ENCODE peak calls at places on chromosomes 12 and 14, in eight cellular contexts. X is left ventricle myocardium inferior, T is aorta, V is Caco-2, C is heart left ventricle, N is ovary, G is mucosa of descending colon, E is Peyer's patch. D is an unnamed sample.

GRCh38 chr12:7439579-7440505 is 4.1 kb downstream of the CD163L1 start:
- DNase-seq in V (peak; percentile 92), C (peak; percentile 71), N (no peak), G (peak; percentile 44), E (peak; percentile 59), T (peak; percentile 75), X (no peak), D (peak; percentile 71)

GRCh38 chr14:100321473-100322137 is 1.5 kb upstream of the SLC25A47 start:
- DNase-seq in T (no peak), E (no peak), C (peak; percentile 63), N (no peak), G (no peak), X (no peak), V (no peak), D (no peak)

GRCh38 chr12:96233941-96234461 is 39.8 kb downstream of the ELK3 start:
- DNase-seq in E (peak; percentile 66), X (peak; percentile 92), V (no peak), N (peak; percentile 85), C (peak; percentile 92), G (peak; percentile 64), T (peak; percentile 97), D (peak; percentile 35)

GRCh38 chr14:20477211-20477876 is 8.1 kb downstream of the PNP start:
- DNase-seq in N (no peak), X (peak; percentile 46), T (no peak), E (no peak), V (no peak), G (no peak), C (no peak), D (no peak)

GRCh38 chr12:89376844-89377243 is 24.5 kb upstream of the DUSP6 start:
- DNase-seq in V (no peak), X (no peak), T (no peak), E (no peak), G (no peak), N (no peak), C (no peak), D (no peak)

GRCh38 chr12:53586745-53587144 is 39.4 kb downstream of the ATF7 start:
- DNase-seq in T (no peak), V (no peak), E (no peak), C (no peak), N (no peak), X (no peak), G (no peak), D (no peak)

GRCh38 chr12:31265722-31266121 is 60.2 kb downstream of the SINHCAF start:
- DNase-seq in X (no peak), T (no peak), E (no peak), N (no peak), G (no peak), C (no peak), V (no peak), D (no peak)

GRCh38 chr14:20799955-20800544 is 2.6 kb downstream of the RNASE1 start:
- DNase-seq in X (peak; percentile 42), G (peak; percentile 18), N (no peak), V (peak; percentile 69), T (no peak), C (peak; percentile 67), E (no peak), D (peak; percentile 53)

GRCh38 chr12:44668443-44668842 is 207.7 kb downstream of the NELL2 start:
- DNase-seq in E (peak; percentile 31), C (no peak), V (no peak), N (no peak), G (no peak), T (peak; percentile 39), X (no peak), D (no peak)

GRCh38 chr14:21476526-21476924 is 234 bp downstream of the RAB2B start:
- DNase-seq in N (peak; percentile 80), C (peak; percentile 88), E (peak; percentile 94), G (peak; percentile 95), V (no peak), T (peak; percentile 97), X (peak; percentile 88), D (peak; percentile 93)

GRCh38 chr12:18430425-18431048 is 169.2 kb downstream of the PIK3C2G start:
- DNase-seq in T (no peak), G (peak; percentile 64), N (peak; percentile 11), C (no peak), E (no peak), X (peak; percentile 24), V (peak; percentile 78), D (peak; percentile 69)

GRCh38 chr12:116094475-116094874 is 183.0 kb downstream of the MED13L start:
- DNase-seq in X (no peak), V (no peak), E (no peak), G (no peak), C (no peak), T (no peak), N (no peak), D (no peak)

GRCh38 chr14:64912256-64912655 is 2.0 kb upstream of the CHURC1 start:
- DNase-seq in T (no peak), X (no peak), E (no peak), N (no peak), G (no peak), C (no peak), V (no peak), D (no peak)

GRCh38 chr14:77181603-77182437 is at the start of gene TMEM63C:
- DNase-seq in G (peak; percentile 73), E (peak; percentile 73), T (no peak), V (peak; percentile 90), N (no peak), C (no peak), X (no peak), D (peak; percentile 92)

GRCh38 chr12:80677994-80678393 is 29.4 kb upstream of the MYF6 start:
- DNase-seq in E (no peak), C (no peak), X (no peak), N (no peak), G (no peak), V (no peak), T (no peak), D (no peak)

GRCh38 chr14:34623506-34623905 is 6.4 kb downstream of the SNX6 start:
- DNase-seq in G (no peak), X (no peak), T (no peak), N (no peak), C (no peak), E (no peak), V (no peak), D (no peak)

GRCh38 chr14:68076451-68076850 is 256.9 kb downstream of the RAD51B start:
- DNase-seq in V (no peak), X (no peak), E (no peak), N (no peak), C (no peak), G (no peak), T (no peak), D (no peak)

GRCh38 chr14:98056946-98057345 is 1215.1 kb downstream of the BCL11B start:
- DNase-seq in V (no peak), X (no peak), G (no peak), T (no peak), C (no peak), N (no peak), E (no peak), D (no peak)

GRCh38 chr14:98062083-98062482 is 1209.9 kb downstream of the BCL11B start:
- DNase-seq in G (peak; percentile 7), V (no peak), C (no peak), T (no peak), N (no peak), X (no peak), E (no peak), D (peak; percentile 15)

DNA sequence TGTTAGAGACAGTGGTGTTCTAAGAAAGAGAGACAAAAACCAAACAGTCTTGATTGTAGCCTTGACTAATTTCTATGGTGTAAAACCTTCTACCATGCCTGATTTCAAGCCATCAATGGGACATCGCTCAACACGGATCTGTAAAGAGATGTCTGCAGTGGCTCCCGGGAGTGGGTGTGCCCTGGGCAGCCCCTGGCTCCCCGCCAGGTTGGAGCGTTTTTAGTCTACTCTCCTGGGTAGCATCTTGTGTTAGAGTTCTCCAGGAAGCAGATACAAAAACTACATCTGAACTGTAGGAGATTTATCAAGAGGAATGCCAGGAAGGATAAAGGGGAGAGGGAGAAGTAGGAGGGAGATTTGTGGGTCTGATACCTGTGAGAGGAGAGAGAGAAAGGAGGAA is 1212.9 kb downstream of the BCL11B start:
- DNase-seq in N (no peak), T (no peak), X (no peak), E (no peak), V (no peak), C (no peak), G (no peak), D (no peak)
- H3K9me3 ChIP-seq in N (no peaks in the 10 kb centered on the region), T (peaks cover 3% of the 10 kb centered on the region), X (no peaks in the 10 kb centered on the region), E (no peaks in the 10 kb centered on the region), V (no peaks in the 10 kb centered on the region), C (no peaks in the 10 kb centered on the region), G (no peaks in the 10 kb centered on the region), D (no peaks in the 10 kb centered on the region)

GRCh38 chr12:107564946-107565345 is 120.7 kb upstream of the PWP1 start:
- DNase-seq in T (no peak), V (no peak), X (no peak), E (no peak), N (no peak), G (peak; percentile 12), C (no peak), D (peak; percentile 30)
- H3K9me3 ChIP-seq in T (no peaks in the 10 kb centered on the region), V (no peaks in the 10 kb centered on the region), X (no peaks in the 10 kb centered on the region), E (no peaks in the 10 kb centered on the region), N (no peaks in the 10 kb centered on the region), G (no peaks in the 10 kb centered on the region), C (no peaks in the 10 kb centered on the region), D (no peaks in the 10 kb centered on the region)

GRCh38 chr12:9907769-9908168 is 24.4 kb downstream of the CLEC2A start:
- DNase-seq in C (no peak), G (no peak), X (no peak), T (no peak), E (no peak), V (no peak), N (no peak), D (no peak)
- H3K9me3 ChIP-seq in C (peaks cover 37% of the 10 kb centered on the region), G (peaks cover 25% of the 10 kb centered on the region), X (peaks cover 39% of the 10 kb centered on the region), T (peaks cover 8% of the 10 kb centered on the region), E (peaks cover 13% of the 10 kb centered on the region), V (peaks cover 19% of the 10 kb centered on the region), N (peaks cover 4% of the 10 kb centered on the region), D (no peaks in the 10 kb centered on the region)

GRCh38 chr14:104221071-104221625 is 82.8 kb downstream of the KIF26A start:
- DNase-seq in X (no peak), E (peak; percentile 41), C (peak; percentile 21), G (no peak), N (no peak), T (peak; percentile 62), V (no peak), D (no peak)

GRCh38 chr14:104218361-104219180 is 80.2 kb downstream of the KIF26A start:
- DNase-seq in V (no peak), E (peak; percentile 45), C (peak; percentile 53), G (no peak), X (peak; percentile 10), T (peak; percentile 68), N (no peak), D (no peak)

GRCh38 chr14:104220225-104221070 is 82.1 kb downstream of the KIF26A start:
- DNase-seq in N (no peak), E (peak; percentile 43), X (no peak), C (peak; percentile 29), T (peak; percentile 63), V (no peak), G (no peak), D (no peak)

GRCh38 chr14:104221636-104222375 is 83.4 kb downstream of the KIF26A start:
- DNase-seq in C (peak; percentile 63), T (peak; percentile 59), E (peak; percentile 39), G (no peak), V (no peak), X (no peak), N (no peak), D (no peak)

DNA sequence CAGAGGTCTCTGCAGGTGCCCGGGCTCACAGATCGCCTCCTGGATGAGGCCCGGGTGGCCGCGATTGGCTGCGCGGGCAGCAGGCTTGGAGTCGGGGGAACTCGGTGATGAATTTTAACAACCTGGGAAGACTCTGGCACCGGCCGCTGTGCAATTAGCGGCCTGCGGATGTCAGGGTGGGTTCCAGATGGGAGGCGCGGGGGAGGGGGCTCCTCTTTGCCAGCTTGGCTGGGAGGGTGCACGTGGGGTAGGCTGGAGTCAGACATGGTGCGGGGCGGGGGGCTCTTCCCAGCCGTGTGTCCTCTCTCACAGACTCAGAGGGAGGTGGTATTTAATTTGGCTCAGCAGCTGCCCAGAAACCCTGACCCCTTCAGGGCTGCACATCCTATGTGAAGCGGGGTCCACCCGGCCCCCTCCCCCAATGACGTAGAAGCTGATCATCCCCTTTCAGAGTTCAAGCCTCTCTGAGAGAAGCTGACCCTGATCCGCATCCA is 81.4 kb downstream of the KIF26A start:
- DNase-seq in T (peak; percentile 65), G (no peak), V (no peak), C (peak; percentile 42), N (no peak), E (peak; percentile 28), X (no peak), D (no peak)
- H3K9me3 ChIP-seq in T (no peaks in the 10 kb centered on the region), G (no peaks in the 10 kb centered on the region), V (no peaks in the 10 kb centered on the region), C (no peaks in the 10 kb centered on the region), N (no peaks in the 10 kb centered on the region), E (no peaks in the 10 kb centered on the region), X (no peaks in the 10 kb centered on the region), D (no peaks in the 10 kb centered on the region)